ENCODE peak calls at places on chromosomes 7 and 10, in seven cellular contexts. B is GM12892, Q is GM12891, W is transverse colon, N is HCT116, D is prostate gland, P is HepG2. H is an unnamed sample.

GRCh38 chr10:124341768-124342135 is 77.0 kb downstream of the OAT start:
- DNase-seq in B (no peak), Q (no peak), W (no peak), N (no peak), D (no peak), P (no peak), H (no peak)

GRCh38 chr7:44846816-44847508 is 925 bp downstream of the H2AZ2 start:
- DNase-seq in B (peak; percentile 14), Q (peak; percentile 25), W (no peak), N (no peak), D (no peak), P (no peak), H (no peak)

GRCh38 chr7:66505531-66506451 is 122.9 kb upstream of the KCTD7 start:
- DNase-seq in B (no peak), Q (no peak), W (no peak), N (no peak), D (no peak), P (no peak), H (no peak)

GRCh38 chr7:48087349-48087748 is 1.7 kb upstream of the UPP1 start:
- DNase-seq in B (no peak), Q (no peak), W (no peak), N (no peak), D (no peak), P (no peak), H (peak; percentile 24)

GRCh38 chr7:5428470-5429252 is 5.0 kb upstream of the TNRC18 start:
- DNase-seq in B (no peak), Q (no peak), W (peak; percentile 73), N (no peak), D (no peak), P (peak; percentile 78), H (peak; percentile 39)

GRCh38 chr7:155611808-155612447 is 32.5 kb upstream of the RBM33 start:
- DNase-seq in B (no peak), Q (no peak), W (no peak), N (no peak), D (no peak), P (no peak), H (no peak)

GRCh38 chr7:85583225-85583672 is 396.4 kb upstream of the SEMA3D start:
- DNase-seq in B (no peak), Q (no peak), W (no peak), N (no peak), D (no peak), P (no peak), H (no peak)

GRCh38 chr7:112144284-112145059 is 61.7 kb downstream of the DOCK4 start:
- DNase-seq in B (no peak), Q (no peak), W (no peak), N (no peak), D (no peak), P (no peak), H (no peak)

GRCh38 chr7:138495485-138495884 is 35.4 kb downstream of the TRIM24 start:
- DNase-seq in B (no peak), Q (no peak), W (no peak), N (no peak), D (no peak), P (no peak), H (no peak)

GRCh38 chr7:44211126-44211675 is 10.4 kb downstream of the YKT6 start:
- DNase-seq in B (no peak), Q (no peak), W (no peak), N (no peak), D (no peak), P (no peak), H (no peak)

GRCh38 chr7:122092964-122093797 is 50.9 kb downstream of the AASS start:
- DNase-seq in B (no peak), Q (no peak), W (peak; percentile 69), N (peak; percentile 61), D (peak; percentile 46), P (peak; percentile 64), H (peak; percentile 87)

GRCh38 chr10:101858723-101859500 is 15.3 kb upstream of the KCNIP2 start:
- DNase-seq in B (no peak), Q (no peak), W (no peak), N (no peak), D (no peak), P (no peak), H (no peak)

GRCh38 chr7:74181821-74182220 is 7.7 kb downstream of the EIF4H start:
- DNase-seq in B (no peak), Q (no peak), W (no peak), N (no peak), D (no peak), P (no peak), H (no peak)

GRCh38 chr10:27620425-27621397 is 116.6 kb downstream of the RAB18 start:
- DNase-seq in B (no peak), Q (no peak), W (no peak), N (no peak), D (no peak), P (no peak), H (no peak)

GRCh38 chr10:5545011-5545410 is 20.2 kb downstream of the CALML3 start:
- DNase-seq in B (no peak), Q (no peak), W (peak; percentile 4), N (no peak), D (no peak), P (no peak), H (no peak)

DNA sequence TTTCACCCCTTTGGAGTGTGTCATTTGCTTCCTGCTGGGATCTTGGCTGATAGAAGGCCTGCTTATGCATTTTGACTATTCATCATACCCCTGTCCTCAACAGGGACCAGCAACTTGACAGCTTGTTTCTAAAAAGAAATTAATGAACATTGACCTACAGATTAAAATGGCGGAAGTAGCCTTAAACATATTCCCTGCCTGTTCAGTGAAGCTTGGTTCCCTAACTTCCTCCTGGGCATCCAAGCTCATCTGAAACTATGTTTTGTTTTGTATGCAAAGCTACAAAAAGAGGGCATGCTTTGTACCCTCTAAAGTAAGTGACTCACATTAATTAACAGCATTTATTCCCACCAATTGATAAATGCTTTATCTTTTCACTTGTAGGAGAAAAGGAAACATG is 26.8 kb upstream of the CDK14 start:
- DNase-seq in B (no peak), Q (no peak), W (no peak), N (no peak), D (no peak), P (no peak), H (no peak)
- TF ChIP-seq POLR2AphosphoS5 in B (no peak), Q (no peak), W (no peak), N (no peak), D (no peak), P (no peak), H (no peak)

GRCh38 chr10:22816298-22816653 is 101.9 kb upstream of the PIP4K2A start:
- DNase-seq in B (no peak), Q (no peak), W (no peak), N (peak; percentile 89), D (no peak), P (no peak), H (no peak)
- TF ChIP-seq POLR2AphosphoS5 in B (no peak), Q (no peak), W (no peak), N (peak; percentile 53), D (no peak), P (no peak), H (no peak)

GRCh38 chr10:73044378-73045285 is 52.0 kb downstream of the P4HA1 start:
- DNase-seq in B (no peak), Q (no peak), W (no peak), N (no peak), D (no peak), P (no peak), H (peak; percentile 70)
- TF ChIP-seq POLR2AphosphoS5 in B (no peak), Q (no peak), W (no peak), N (no peak), D (peak; percentile 12), P (no peak), H (no peak)

GRCh38 chr10:77418211-77418640 is 219.4 kb downstream of the KCNMA1 start:
- DNase-seq in B (no peak), Q (no peak), W (no peak), N (no peak), D (no peak), P (no peak), H (no peak)

GRCh38 chr10:77415311-77415960 is 222.2 kb downstream of the KCNMA1 start:
- DNase-seq in B (no peak), Q (no peak), W (no peak), N (no peak), D (no peak), P (no peak), H (no peak)

GRCh38 chr10:77417806-77418205 is 219.8 kb downstream of the KCNMA1 start:
- DNase-seq in B (no peak), Q (no peak), W (no peak), N (no peak), D (no peak), P (no peak), H (no peak)

GRCh38 chr10:77417359-77417758 is 220.2 kb downstream of the KCNMA1 start:
- DNase-seq in B (no peak), Q (no peak), W (no peak), N (no peak), D (no peak), P (no peak), H (no peak)

GRCh38 chr10:77416327-77417135 is 221.1 kb downstream of the KCNMA1 start:
- DNase-seq in B (no peak), Q (no peak), W (no peak), N (no peak), D (no peak), P (no peak), H (no peak)
- TF ChIP-seq POLR2AphosphoS5 in B (no peak), Q (no peak), W (no peak), N (no peak), D (no peak), P (no peak), H (no peak)

H was measured in GM23338.